ENCODE peak calls at places on chromosomes 6 and 20, in five cellular contexts. One of them, this sample, is unnamed. For H3K4me1, the result is how much of the 10 kb centered on the place peaks cover.

GRCh38 chr6:39218868-39219567 is 10.3 kb downstream of the KCNK5 start:
- DNase-seq in tibial nerve: no peak
- DNase-seq in OCI-LY7: peak
- DNase-seq in effector memory CD4-positive, alpha-beta T cell: no peak
- DNase-seq in heart right ventricle: no peak
- DNase-seq in this sample: no peak

GRCh38 chr6:110513001-110513400 is 36.6 kb upstream of the SLC22A16 start:
- DNase-seq in tibial nerve: no peak
- DNase-seq in OCI-LY7: no peak
- DNase-seq in effector memory CD4-positive, alpha-beta T cell: no peak
- DNase-seq in heart right ventricle: no peak
- DNase-seq in this sample: no peak

GRCh38 chr6:128295670-128296069 is 224.7 kb downstream of the PTPRK start:
- DNase-seq in tibial nerve: no peak
- DNase-seq in OCI-LY7: no peak
- DNase-seq in effector memory CD4-positive, alpha-beta T cell: no peak
- DNase-seq in heart right ventricle: no peak
- DNase-seq in this sample: no peak

GRCh38 chr6:63525186-63525878 is 46.9 kb upstream of the LOC128125822 start:
- DNase-seq in tibial nerve: no peak
- DNase-seq in OCI-LY7: peak
- DNase-seq in effector memory CD4-positive, alpha-beta T cell: peak
- DNase-seq in heart right ventricle: no peak
- DNase-seq in this sample: no peak

GRCh38 chr6:101069191-101069795 is 188.2 kb upstream of the ASCC3 start:
- DNase-seq in tibial nerve: no peak
- DNase-seq in OCI-LY7: no peak
- DNase-seq in effector memory CD4-positive, alpha-beta T cell: no peak
- DNase-seq in heart right ventricle: no peak
- DNase-seq in this sample: no peak

GRCh38 chr6:26199773-26200728 is 112.8 kb downstream of the HFE start:
- DNase-seq in tibial nerve: no peak
- DNase-seq in OCI-LY7: peak
- DNase-seq in effector memory CD4-positive, alpha-beta T cell: no peak
- DNase-seq in heart right ventricle: no peak
- DNase-seq in this sample: no peak

GRCh38 chr6:105269390-105269789 is 89.6 kb upstream of the POPDC3 start:
- DNase-seq in tibial nerve: no peak
- DNase-seq in OCI-LY7: no peak
- DNase-seq in effector memory CD4-positive, alpha-beta T cell: no peak
- DNase-seq in heart right ventricle: no peak
- DNase-seq in this sample: no peak

GRCh38 chr6:34412643-34413214 is 13.1 kb downstream of the RPS10 start:
- DNase-seq in tibial nerve: no peak
- DNase-seq in OCI-LY7: no peak
- DNase-seq in effector memory CD4-positive, alpha-beta T cell: no peak
- DNase-seq in heart right ventricle: no peak
- DNase-seq in this sample: no peak

GRCh38 chr6:46790359-46790874 is 2.8 kb upstream of the MEP1A start:
- DNase-seq in tibial nerve: no peak
- DNase-seq in OCI-LY7: no peak
- DNase-seq in effector memory CD4-positive, alpha-beta T cell: no peak
- DNase-seq in heart right ventricle: no peak
- DNase-seq in this sample: no peak

GRCh38 chr6:21935561-21936028 is 342.0 kb downstream of the SOX4 start:
- DNase-seq in tibial nerve: no peak
- DNase-seq in OCI-LY7: peak
- DNase-seq in effector memory CD4-positive, alpha-beta T cell: no peak
- DNase-seq in heart right ventricle: no peak
- DNase-seq in this sample: no peak

GRCh38 chr20:59082077-59082740 is 39.6 kb upstream of the PRELID3B start:
- DNase-seq in tibial nerve: no peak
- DNase-seq in OCI-LY7: peak
- DNase-seq in effector memory CD4-positive, alpha-beta T cell: no peak
- DNase-seq in heart right ventricle: no peak
- DNase-seq in this sample: no peak

GRCh38 chr20:56625837-56626236 is 3.3 kb upstream of the TFAP2C start:
- DNase-seq in tibial nerve: no peak
- DNase-seq in OCI-LY7: no peak
- DNase-seq in effector memory CD4-positive, alpha-beta T cell: no peak
- DNase-seq in heart right ventricle: no peak
- DNase-seq in this sample: no peak

GRCh38 chr6:165922309-165922794 is 245.3 kb downstream of the TBXT start:
- DNase-seq in tibial nerve: no peak
- DNase-seq in OCI-LY7: no peak
- DNase-seq in effector memory CD4-positive, alpha-beta T cell: no peak
- DNase-seq in heart right ventricle: no peak
- DNase-seq in this sample: no peak

GRCh38 chr6:134171517-134171916 is 119.1 kb upstream of the SLC2A12 start:
- DNase-seq in tibial nerve: no peak
- DNase-seq in OCI-LY7: no peak
- DNase-seq in effector memory CD4-positive, alpha-beta T cell: no peak
- DNase-seq in heart right ventricle: no peak
- DNase-seq in this sample: no peak

GRCh38 chr6:170489836-170490235 is 63.3 kb downstream of the PSMB1 start:
- DNase-seq in tibial nerve: no peak
- DNase-seq in OCI-LY7: no peak
- DNase-seq in effector memory CD4-positive, alpha-beta T cell: no peak
- DNase-seq in heart right ventricle: no peak
- DNase-seq in this sample: no peak

GRCh38 chr6:52361347-52361944 is 505 bp upstream of the PAQR8 start:
- DNase-seq in tibial nerve: peak
- DNase-seq in OCI-LY7: no peak
- DNase-seq in effector memory CD4-positive, alpha-beta T cell: peak
- DNase-seq in heart right ventricle: peak
- DNase-seq in this sample: no peak

GRCh38 chr6:24009319-24009718 is 116.7 kb upstream of the NRSN1 start:
- DNase-seq in tibial nerve: no peak
- DNase-seq in OCI-LY7: no peak
- DNase-seq in effector memory CD4-positive, alpha-beta T cell: no peak
- DNase-seq in heart right ventricle: no peak
- DNase-seq in this sample: no peak

GRCh38 chr20:19078448-19079373 is 133.7 kb upstream of the SLC24A3 start:
- DNase-seq in tibial nerve: no peak
- DNase-seq in OCI-LY7: no peak
- DNase-seq in effector memory CD4-positive, alpha-beta T cell: no peak
- DNase-seq in heart right ventricle: no peak
- DNase-seq in this sample: no peak

GRCh38 chr6:170480045-170480714 is 72.9 kb downstream of the PSMB1 start:
- DNase-seq in tibial nerve: no peak
- DNase-seq in OCI-LY7: no peak
- DNase-seq in effector memory CD4-positive, alpha-beta T cell: no peak
- DNase-seq in heart right ventricle: no peak
- DNase-seq in this sample: no peak

GRCh38 chr20:37901667-37902503 is 1.0 kb upstream of the VSTM2L start:
- DNase-seq in tibial nerve: no peak
- DNase-seq in OCI-LY7: peak
- DNase-seq in effector memory CD4-positive, alpha-beta T cell: no peak
- DNase-seq in heart right ventricle: no peak
- DNase-seq in this sample: no peak

GRCh38 chr20:50295762-50296449 is 105.3 kb downstream of the CEBPB start:
- DNase-seq in tibial nerve: no peak
- DNase-seq in OCI-LY7: no peak
- DNase-seq in effector memory CD4-positive, alpha-beta T cell: no peak
- DNase-seq in heart right ventricle: no peak
- DNase-seq in this sample: no peak

GRCh38 chr6:34496103-34496685 is 30.3 kb downstream of the PACSIN1 start:
- DNase-seq in tibial nerve: no peak
- DNase-seq in OCI-LY7: no peak
- DNase-seq in effector memory CD4-positive, alpha-beta T cell: no peak
- DNase-seq in heart right ventricle: no peak
- DNase-seq in this sample: no peak

GRCh38 chr6:13725570-13725969 is 13.9 kb upstream of the RANBP9 start:
- DNase-seq in tibial nerve: no peak
- DNase-seq in OCI-LY7: no peak
- DNase-seq in effector memory CD4-positive, alpha-beta T cell: peak
- DNase-seq in heart right ventricle: no peak
- DNase-seq in this sample: no peak

GRCh38 chr6:43468748-43469681 is 8.4 kb upstream of the TJAP1 start:
- DNase-seq in tibial nerve: no peak
- DNase-seq in OCI-LY7: no peak
- DNase-seq in effector memory CD4-positive, alpha-beta T cell: no peak
- DNase-seq in heart right ventricle: peak
- DNase-seq in this sample: no peak

GRCh38 chr6:140985679-140986275 is 1146.9 kb upstream of the GJE1 start:
- DNase-seq in tibial nerve: no peak
- DNase-seq in OCI-LY7: no peak
- DNase-seq in effector memory CD4-positive, alpha-beta T cell: no peak
- DNase-seq in heart right ventricle: no peak
- DNase-seq in this sample: no peak

GRCh38 chr6:97068211-97068610 is 143.7 kb downstream of the KLHL32 start:
- DNase-seq in tibial nerve: no peak
- DNase-seq in OCI-LY7: peak
- DNase-seq in effector memory CD4-positive, alpha-beta T cell: no peak
- DNase-seq in heart right ventricle: no peak
- DNase-seq in this sample: no peak

GRCh38 chr6:119612176-119612870 is 262.8 kb upstream of the MAN1A1 start:
- DNase-seq in tibial nerve: no peak
- DNase-seq in OCI-LY7: no peak
- DNase-seq in effector memory CD4-positive, alpha-beta T cell: no peak
- DNase-seq in heart right ventricle: no peak
- DNase-seq in this sample: no peak

GRCh38 chr20:25622450-25623224 is 1.2 kb downstream of the NANP start:
- DNase-seq in tibial nerve: no peak
- DNase-seq in OCI-LY7: no peak
- DNase-seq in effector memory CD4-positive, alpha-beta T cell: no peak
- DNase-seq in heart right ventricle: no peak
- DNase-seq in this sample: no peak

GRCh38 chr20:62605996-62606395 is 36.3 kb upstream of the SLCO4A1 start:
- DNase-seq in tibial nerve: no peak
- DNase-seq in OCI-LY7: peak
- DNase-seq in effector memory CD4-positive, alpha-beta T cell: no peak
- DNase-seq in heart right ventricle: no peak
- DNase-seq in this sample: no peak
- H3K4me1 ChIP-seq in tibial nerve: under half
- H3K4me1 ChIP-seq in OCI-LY7: half or more
- H3K4me1 ChIP-seq in effector memory CD4-positive, alpha-beta T cell: under half
- H3K4me1 ChIP-seq in heart right ventricle: under half
- H3K4me1 ChIP-seq in this sample: under half

GRCh38 chr6:75437451-75438185 is 56.0 kb downstream of the FILIP1 start:
- DNase-seq in tibial nerve: no peak
- DNase-seq in OCI-LY7: no peak
- DNase-seq in effector memory CD4-positive, alpha-beta T cell: no peak
- DNase-seq in heart right ventricle: no peak
- DNase-seq in this sample: no peak
- H3K4me1 ChIP-seq in tibial nerve: under half
- H3K4me1 ChIP-seq in OCI-LY7: under half
- H3K4me1 ChIP-seq in effector memory CD4-positive, alpha-beta T cell: under half
- H3K4me1 ChIP-seq in heart right ventricle: half or more
- H3K4me1 ChIP-seq in this sample: under half

GRCh38 chr20:12893019-12893418 is 115.8 kb upstream of the SPTLC3 start:
- DNase-seq in tibial nerve: no peak
- DNase-seq in OCI-LY7: no peak
- DNase-seq in effector memory CD4-positive, alpha-beta T cell: no peak
- DNase-seq in heart right ventricle: no peak
- DNase-seq in this sample: no peak

GRCh38 chr20:12886618-12887363 is 122.0 kb upstream of the SPTLC3 start:
- DNase-seq in tibial nerve: no peak
- DNase-seq in OCI-LY7: no peak
- DNase-seq in effector memory CD4-positive, alpha-beta T cell: no peak
- DNase-seq in heart right ventricle: no peak
- DNase-seq in this sample: no peak

GRCh38 chr20:12896180-12896579 is 112.6 kb upstream of the SPTLC3 start:
- DNase-seq in tibial nerve: no peak
- DNase-seq in OCI-LY7: no peak
- DNase-seq in effector memory CD4-positive, alpha-beta T cell: no peak
- DNase-seq in heart right ventricle: no peak
- DNase-seq in this sample: no peak

GRCh38 chr20:12891643-12892042 is 117.1 kb upstream of the SPTLC3 start:
- DNase-seq in tibial nerve: no peak
- DNase-seq in OCI-LY7: no peak
- DNase-seq in effector memory CD4-positive, alpha-beta T cell: no peak
- DNase-seq in heart right ventricle: no peak
- DNase-seq in this sample: no peak
- H3K4me1 ChIP-seq in tibial nerve: under half
- H3K4me1 ChIP-seq in OCI-LY7: under half
- H3K4me1 ChIP-seq in effector memory CD4-positive, alpha-beta T cell: under half
- H3K4me1 ChIP-seq in heart right ventricle: under half
- H3K4me1 ChIP-seq in this sample: under half

DNA sequence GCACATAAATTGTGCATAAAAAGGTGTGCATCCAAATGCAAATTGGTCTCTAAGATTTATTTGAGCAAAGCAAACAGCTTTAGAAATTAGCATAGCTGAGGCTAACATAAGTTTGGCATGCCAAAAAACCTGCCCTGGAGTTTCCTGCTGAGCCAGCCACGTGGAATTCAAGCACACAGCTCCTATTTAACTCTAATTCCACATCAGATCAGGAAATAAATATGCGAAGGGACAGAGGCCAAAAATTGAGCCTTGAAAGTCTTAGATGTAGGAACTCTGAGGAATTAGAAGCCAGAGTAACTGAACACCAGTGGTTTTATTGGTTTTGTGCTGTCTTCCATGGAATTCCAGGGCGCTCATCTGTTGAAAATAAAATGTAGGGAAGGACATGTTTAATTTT is 19.6 kb downstream of the SOBP start:
- DNase-seq in tibial nerve: no peak
- DNase-seq in OCI-LY7: no peak
- DNase-seq in effector memory CD4-positive, alpha-beta T cell: no peak
- DNase-seq in heart right ventricle: no peak
- DNase-seq in this sample: no peak
- H3K4me1 ChIP-seq in tibial nerve: under half
- H3K4me1 ChIP-seq in OCI-LY7: under half
- H3K4me1 ChIP-seq in effector memory CD4-positive, alpha-beta T cell: under half
- H3K4me1 ChIP-seq in heart right ventricle: under half
- H3K4me1 ChIP-seq in this sample: under half

GRCh38 chr6:20746024-20746423 is 211.8 kb downstream of the CDKAL1 start:
- DNase-seq in tibial nerve: no peak
- DNase-seq in OCI-LY7: no peak
- DNase-seq in effector memory CD4-positive, alpha-beta T cell: no peak
- DNase-seq in heart right ventricle: no peak
- DNase-seq in this sample: no peak

GRCh38 chr6:20751293-20751946 is 217.2 kb downstream of the CDKAL1 start:
- DNase-seq in tibial nerve: no peak
- DNase-seq in OCI-LY7: no peak
- DNase-seq in effector memory CD4-positive, alpha-beta T cell: no peak
- DNase-seq in heart right ventricle: no peak
- DNase-seq in this sample: no peak

GRCh38 chr6:20746805-20747204 is 212.5 kb downstream of the CDKAL1 start:
- DNase-seq in tibial nerve: no peak
- DNase-seq in OCI-LY7: no peak
- DNase-seq in effector memory CD4-positive, alpha-beta T cell: no peak
- DNase-seq in heart right ventricle: no peak
- DNase-seq in this sample: no peak

GRCh38 chr6:20744911-20745557 is 210.8 kb downstream of the CDKAL1 start:
- DNase-seq in tibial nerve: no peak
- DNase-seq in OCI-LY7: no peak
- DNase-seq in effector memory CD4-positive, alpha-beta T cell: no peak
- DNase-seq in heart right ventricle: no peak
- DNase-seq in this sample: no peak

GRCh38 chr6:20747996-20748395 is 213.7 kb downstream of the CDKAL1 start:
- DNase-seq in tibial nerve: no peak
- DNase-seq in OCI-LY7: no peak
- DNase-seq in effector memory CD4-positive, alpha-beta T cell: no peak
- DNase-seq in heart right ventricle: no peak
- DNase-seq in this sample: no peak
- H3K4me1 ChIP-seq in tibial nerve: under half
- H3K4me1 ChIP-seq in OCI-LY7: under half
- H3K4me1 ChIP-seq in effector memory CD4-positive, alpha-beta T cell: under half
- H3K4me1 ChIP-seq in heart right ventricle: under half
- H3K4me1 ChIP-seq in this sample: under half